ENCODE peak calls at places on chromosomes 5 and 9, in ten cellular contexts. S, E, U, X, N, Z, O, Q, C and T are unnamed samples.

GRCh38 chr9:108161520-108161919 is 672.0 kb upstream of the KLF4 start:
- DNase-seq in S (no peak), C (no peak), E (no peak), X (no peak), N (no peak), Q (no peak), U (no peak), O (no peak), Z (no peak), T (no peak)

GRCh38 chr9:111959468-111959941 is 62.9 kb downstream of the UGCG start:
- DNase-seq in Q (no peak), O (peak; percentile 98), X (peak; percentile 63), C (peak; percentile 91), E (no peak), N (peak; percentile 68), S (peak; percentile 92), Z (no peak), U (no peak), T (no peak)

GRCh38 chr5:112957970-112958773 is 18.4 kb upstream of the DCP2 start:
- DNase-seq in S (peak; percentile 95), U (no peak), E (peak; percentile 95), O (peak; percentile 98), N (peak; percentile 75), X (peak; percentile 81), Q (no peak), C (peak; percentile 96), Z (peak; percentile 57), T (peak; percentile 54)

GRCh38 chr5:181120311-181120710 is 10.7 kb downstream of the OR2V1 start:
- DNase-seq in S (peak; percentile 16), N (no peak), Z (no peak), X (no peak), C (no peak), U (no peak), O (peak; percentile 85), Q (no peak), E (no peak), T (no peak)

GRCh38 chr5:141940695-141941271 is 17.1 kb downstream of the DELE1 start:
- DNase-seq in O (peak; percentile 80), U (no peak), S (peak; percentile 64), E (no peak), Q (peak; percentile 38), Z (no peak), C (peak; percentile 58), N (no peak), X (no peak), T (no peak)

GRCh38 chr5:153987310-153987709 is 51.4 kb downstream of the FAM114A2 start:
- DNase-seq in O (no peak), Q (no peak), X (no peak), C (no peak), Z (no peak), N (no peak), E (no peak), S (no peak), U (no peak), T (no peak)

GRCh38 chr5:5178121-5178520 is 38.0 kb downstream of the ADAMTS16 start:
- DNase-seq in O (no peak), N (no peak), Z (no peak), Q (no peak), E (no peak), X (peak; percentile 59), C (no peak), U (no peak), S (peak; percentile 51), T (no peak)

GRCh38 chr9:114343471-114344187 is 14.0 kb downstream of the ORM2 start:
- DNase-seq in E (no peak), S (no peak), C (peak; percentile 65), X (no peak), O (peak; percentile 31), Q (no peak), N (no peak), Z (no peak), U (no peak), T (peak; percentile 29)

GRCh38 chr9:91207889-91208651 is 153.6 kb downstream of the AUH start:
- DNase-seq in X (no peak), U (peak; percentile 70), Z (peak; percentile 87), Q (no peak), O (peak; percentile 71), C (peak; percentile 85), S (peak; percentile 58), N (no peak), E (no peak), T (no peak)

DNA sequence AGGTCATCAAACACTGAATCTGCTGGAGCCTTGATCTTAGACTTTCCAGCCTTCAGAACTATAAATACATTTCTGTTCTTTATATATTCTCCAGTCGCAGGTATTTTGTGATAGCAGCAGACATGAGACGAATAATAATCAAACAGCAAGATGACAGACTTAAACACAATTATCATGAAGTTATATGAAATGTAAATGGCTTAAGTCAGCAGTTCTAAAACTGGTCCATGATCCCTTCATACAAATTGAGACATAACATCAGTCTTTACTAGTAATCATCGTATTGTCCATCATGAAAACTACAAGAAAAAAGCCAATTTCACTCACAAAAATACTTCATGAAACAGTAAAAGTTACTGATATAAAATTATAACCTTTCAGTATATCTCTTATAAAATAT is 101.8 kb downstream of the ZDHHC21 start:
- DNase-seq in O (no peak), U (no peak), S (no peak), C (no peak), E (no peak), Q (no peak), X (no peak), N (no peak), Z (no peak), T (no peak)
- H3K4me3 ChIP-seq in O (no peak overlapping the region), U (no peak overlapping the region), S (no peak overlapping the region), C (no peak overlapping the region), E (no peak overlapping the region), Q (no peak overlapping the region), X (no peak overlapping the region), N (no peak overlapping the region), Z (no peak overlapping the region), T (no peak overlapping the region)

DNA sequence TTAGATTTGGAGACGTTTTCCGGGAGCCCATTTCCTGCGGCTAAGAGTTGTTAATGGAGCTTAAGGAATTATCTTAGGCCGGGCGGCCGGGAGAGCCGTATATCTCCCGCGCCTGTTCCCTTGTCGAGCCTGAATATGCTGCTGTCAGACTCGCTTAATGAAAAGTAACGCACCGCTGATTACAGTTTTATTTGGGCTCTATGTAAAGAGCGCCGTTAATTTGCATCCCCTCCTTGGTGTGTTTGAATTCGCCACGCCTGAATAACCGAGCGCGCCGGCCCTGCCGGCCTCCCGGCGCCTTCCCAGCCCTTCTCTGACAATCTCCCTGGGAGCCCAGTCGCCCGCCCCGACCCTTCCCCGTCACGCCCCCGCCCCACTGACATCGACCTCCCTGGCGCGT is 7.9 kb downstream of the IRX4 start:
- DNase-seq in Q (peak; percentile 62), E (no peak), U (no peak), C (no peak), O (no peak), Z (no peak), X (no peak), N (no peak), S (no peak), T (no peak)
- H3K4me3 ChIP-seq in Q (peak overlapping the region; percentile 56), E (no peak overlapping the region), U (no peak overlapping the region), C (no peak overlapping the region), O (no peak overlapping the region), Z (no peak overlapping the region), X (no peak overlapping the region), N (no peak overlapping the region), S (no peak overlapping the region), T (no peak overlapping the region)

GRCh38 chr9:14501366-14501765 is 187.4 kb upstream of the NFIB start:
- DNase-seq in E (no peak), S (no peak), Z (no peak), O (no peak), C (no peak), N (no peak), X (no peak), Q (no peak), U (no peak), T (no peak)

GRCh38 chr9:14497476-14497875 is 183.5 kb upstream of the NFIB start:
- DNase-seq in Q (no peak), N (no peak), Z (no peak), S (no peak), X (no peak), E (no peak), U (no peak), C (peak; percentile 4), O (peak; percentile 17), T (no peak)

GRCh38 chr9:14500705-14501104 is 186.8 kb upstream of the NFIB start:
- DNase-seq in Z (no peak), U (no peak), O (no peak), N (no peak), Q (no peak), E (no peak), X (no peak), C (no peak), S (no peak), T (no peak)

GRCh38 chr9:14498824-14499223 is 184.9 kb upstream of the NFIB start:
- DNase-seq in N (no peak), S (no peak), U (no peak), Z (no peak), X (no peak), C (no peak), Q (no peak), O (no peak), E (no peak), T (no peak)

DNA sequence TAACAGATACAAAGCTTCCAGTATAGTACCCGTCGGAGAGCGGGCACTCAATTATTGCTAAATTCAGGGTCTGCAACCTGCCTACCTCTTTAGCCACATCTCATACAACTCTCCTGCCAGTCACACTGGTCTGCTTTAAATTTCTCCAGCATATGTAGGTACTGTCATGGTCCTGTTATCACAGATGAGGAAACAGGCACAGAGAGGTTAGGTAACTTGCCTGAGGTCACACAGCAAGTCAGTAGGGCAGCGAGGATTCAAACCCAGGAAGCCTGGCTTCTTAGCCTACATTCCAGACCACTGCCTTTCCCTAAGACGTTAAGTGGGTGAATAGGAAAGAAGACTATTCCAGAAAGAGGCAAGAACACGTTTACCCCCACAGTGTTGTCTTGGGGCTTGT is 186.0 kb upstream of the NFIB start:
- DNase-seq in Z (no peak), O (no peak), Q (no peak), S (no peak), E (no peak), X (no peak), U (no peak), N (no peak), C (no peak), T (no peak)
- H3K4me3 ChIP-seq in Z (no peak overlapping the region), O (no peak overlapping the region), Q (no peak overlapping the region), S (no peak overlapping the region), E (no peak overlapping the region), X (no peak overlapping the region), U (no peak overlapping the region), N (no peak overlapping the region), C (no peak overlapping the region), T (no peak overlapping the region)

DNA sequence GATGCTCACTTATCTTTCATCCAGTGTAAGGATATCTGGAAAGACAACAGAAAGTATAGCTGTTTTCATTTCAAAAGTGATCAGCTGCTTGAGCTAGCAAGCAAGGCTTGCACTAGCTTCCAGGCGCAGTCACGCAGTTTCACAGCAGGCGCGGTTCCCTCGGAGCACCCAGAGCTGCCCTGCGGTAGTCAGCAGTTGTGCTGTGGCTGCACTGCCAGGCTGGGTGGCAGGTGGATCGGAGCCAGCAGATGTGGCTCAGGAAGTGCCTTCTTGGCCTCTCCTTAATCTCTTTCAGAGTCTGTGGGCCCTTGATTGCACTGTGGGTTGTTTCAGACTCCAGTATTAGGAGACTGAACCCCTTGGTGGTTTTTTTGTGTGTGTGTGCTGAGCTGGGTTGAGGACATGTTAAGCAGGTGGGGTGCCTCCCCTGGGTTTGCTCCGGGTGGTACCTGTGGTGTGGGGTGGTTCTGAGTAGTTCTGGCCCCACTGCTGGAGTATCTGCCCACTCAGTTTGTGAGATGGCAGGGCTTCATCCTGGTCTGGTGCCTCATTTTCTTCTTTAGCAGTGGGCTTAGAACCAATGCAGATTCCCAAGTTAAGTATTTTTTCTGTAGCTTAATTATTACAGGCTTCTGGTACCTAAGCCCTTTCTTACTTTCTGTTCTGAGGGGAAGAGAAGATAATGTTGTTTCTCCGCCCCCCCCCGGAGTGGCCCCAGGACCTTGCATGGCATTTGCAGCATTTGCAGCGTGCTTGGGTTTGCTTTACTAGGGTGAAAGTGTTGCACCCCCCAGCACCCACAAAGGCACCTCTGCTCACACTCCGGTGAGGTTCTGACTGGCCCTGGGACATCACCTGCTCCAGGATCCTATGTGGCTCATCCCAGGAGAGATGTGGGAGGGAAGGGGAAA is 16.4 kb downstream of the TENT4A start:
- DNase-seq in C (no peak), E (no peak), U (peak; percentile 79), N (peak; percentile 63), Z (no peak), X (peak; percentile 51), O (no peak), S (no peak), Q (no peak), T (peak; percentile 51)
- H3K4me3 ChIP-seq in C (no peak overlapping the region), E (no peak overlapping the region), U (peak overlapping the region; percentile 64), N (no peak overlapping the region), Z (peak overlapping the region; percentile 30), X (no peak overlapping the region), O (no peak overlapping the region), S (no peak overlapping the region), Q (no peak overlapping the region), T (no peak overlapping the region)